ENCODE peak calls at places on chromosomes 13 and 19, in four cellular contexts. U, Y, K and B are unnamed samples.
A peak's percentile ranks its signal among the peaks of the same experiment; 100 is the strongest.

GRCh38 chr13:41552031-41552430 is 94.7 kb downstream of the RGCC start:
- DNase-seq in U (no peak), Y (no peak), K (no peak), B (no peak)

GRCh38 chr13:32426981-32427851 is 714 bp downstream of the N4BP2L1 start:
- DNase-seq in Y (no peak), K (no peak), U (no peak), B (peak; percentile 77)

GRCh38 chr13:50645092-50645491 is 198.4 kb downstream of the DLEU7 start:
- DNase-seq in U (no peak), K (no peak), Y (no peak), B (no peak)

GRCh38 chr19:5395996-5396939 is 55.7 kb upstream of the PTPRS start:
- DNase-seq in Y (no peak), U (no peak), K (no peak), B (no peak)

GRCh38 chr13:37011002-37011401 is 10.4 kb downstream of the EXOSC8 start:
- DNase-seq in K (no peak), U (no peak), Y (no peak), B (no peak)

GRCh38 chr13:21069561-21070004 is 8.2 kb upstream of the LATS2 start:
- DNase-seq in K (peak; percentile 63), Y (no peak), U (no peak), B (no peak)

GRCh38 chr13:110826861-110827672 is 87.8 kb downstream of the ANKRD10 start:
- DNase-seq in U (no peak), Y (no peak), K (no peak), B (no peak)

GRCh38 chr19:17281391-17282304 is at the start of gene ANKLE1:
- DNase-seq in U (peak; percentile 64), K (no peak), Y (peak; percentile 32), B (peak; percentile 68)

GRCh38 chr19:325937-326565 is 18.5 kb downstream of the MIER2 start:
- DNase-seq in K (no peak), U (no peak), Y (no peak), B (no peak)

GRCh38 chr19:6126335-6126974 is 9.0 kb upstream of the ACSBG2 start:
- DNase-seq in K (peak; percentile 67), Y (peak; percentile 71), U (peak; percentile 70), B (no peak)

GRCh38 chr19:46717716-46718143 is 816 bp upstream of the PRKD2 start:
- DNase-seq in K (no peak), Y (no peak), U (no peak), B (no peak)

GRCh38 chr13:110283661-110284516 is 23.1 kb downstream of the COL4A1 start:
- DNase-seq in Y (no peak), U (no peak), K (no peak), B (no peak)

GRCh38 chr19:49642488-49643035 is 553 bp downstream of the SCAF1 start:
- DNase-seq in U (no peak), Y (no peak), K (no peak), B (no peak)

GRCh38 chr19:58357798-58358145 is 4.5 kb upstream of the A1BG start:
- DNase-seq in K (no peak), Y (no peak), U (no peak), B (no peak)

GRCh38 chr19:58355891-58356235 is 2.6 kb upstream of the A1BG start:
- DNase-seq in K (no peak), U (no peak), Y (no peak), B (no peak)

GRCh38 chr19:58355215-58355796 is 2.0 kb upstream of the A1BG start:
- DNase-seq in U (no peak), K (no peak), Y (no peak), B (no peak)

GRCh38 chr19:58356971-58357797 is 3.9 kb upstream of the A1BG start:
- DNase-seq in K (no peak), U (no peak), Y (no peak), B (no peak)

GRCh38 chr19:58356236-58356970 is 3.1 kb upstream of the A1BG start:
- DNase-seq in K (no peak), U (no peak), Y (no peak), B (peak; percentile 27)
- TF ChIP-seq TCF7 in K (no peak), U (no peak), Y (no peak), B (no peak)

GRCh38 chr13:79525051-79525450 is 44.1 kb downstream of the NDFIP2 start:
- DNase-seq in K (no peak), U (no peak), Y (no peak), B (no peak)

GRCh38 chr13:79528356-79528755 is 47.4 kb downstream of the NDFIP2 start:
- DNase-seq in K (no peak), Y (no peak), U (no peak), B (no peak)

GRCh38 chr13:79527698-79528097 is 46.7 kb downstream of the NDFIP2 start:
- DNase-seq in U (no peak), K (no peak), Y (no peak), B (no peak)

GRCh38 chr13:79522583-79522982 is 41.6 kb downstream of the NDFIP2 start:
- DNase-seq in K (no peak), Y (peak; percentile 69), U (no peak), B (no peak)

GRCh38 chr13:79525458-79525857 is 44.5 kb downstream of the NDFIP2 start:
- DNase-seq in U (no peak), Y (no peak), K (peak; percentile 6), B (no peak)
- TF ChIP-seq TCF7 in U (no peak), Y (no peak), K (no peak), B (no peak)

GRCh38 chr13:63625869-63626268 is 2210.2 kb upstream of the PCDH20 start:
- DNase-seq in Y (no peak), K (no peak), U (no peak), B (no peak)
- TF ChIP-seq TCF7 in Y (no peak), K (no peak), U (no peak), B (no peak)

GRCh38 chr13:98141938-98142426 is 912 bp upstream of the FARP1 start:
- DNase-seq in K (no peak), U (no peak), Y (no peak), B (peak; percentile 39)
- TF ChIP-seq TCF7 in K (no peak), U (no peak), Y (no peak), B (no peak)

DNA sequence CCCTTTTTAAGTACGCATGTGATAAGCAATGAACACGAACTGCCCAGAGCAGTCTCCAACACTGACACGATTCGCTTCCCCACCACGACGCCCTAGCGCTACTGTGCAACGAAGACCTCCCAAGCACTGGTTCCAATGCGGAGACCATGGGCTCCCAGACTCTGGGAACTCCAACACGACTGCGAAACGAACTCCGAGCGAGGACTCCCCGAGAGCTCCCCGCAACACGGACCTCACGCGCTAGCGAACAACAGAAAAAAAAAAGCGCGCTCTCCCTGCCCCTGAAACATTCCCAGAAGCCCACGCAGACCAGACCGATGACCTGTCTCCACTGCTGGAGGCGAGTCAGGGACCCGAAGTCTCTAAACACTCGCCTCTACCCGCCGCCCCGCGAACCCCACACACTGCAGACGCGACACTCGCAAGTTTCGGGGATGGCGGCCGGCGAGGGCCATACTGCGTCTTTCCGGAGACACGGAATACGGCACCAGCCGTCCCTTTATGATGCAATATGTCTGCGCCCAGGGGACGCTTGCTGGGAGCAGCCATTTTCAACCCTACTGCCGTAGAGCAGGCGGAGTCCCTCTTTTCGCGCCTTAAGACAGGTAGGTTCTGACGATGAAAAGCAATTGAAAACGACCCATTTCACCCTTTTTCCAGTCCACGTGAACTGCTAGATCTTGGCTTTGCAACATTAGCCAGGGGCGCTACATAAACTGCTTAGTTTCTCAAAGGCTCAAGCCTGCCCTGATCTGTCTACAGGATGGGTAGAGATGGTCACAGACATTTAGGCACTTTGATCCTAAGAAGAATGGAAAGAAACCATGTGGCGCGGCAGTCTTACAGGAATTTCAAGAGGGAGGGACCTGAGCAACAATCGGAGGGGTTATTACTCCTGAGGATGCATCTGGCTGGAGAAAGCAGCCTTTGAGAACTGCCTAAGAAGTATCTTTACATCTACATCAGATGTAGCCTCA is at the start of gene ZNF577:
- DNase-seq in U (no peak), K (no peak), Y (no peak), B (peak; percentile 79)
- TF ChIP-seq TCF7 in U (no peak), K (no peak), Y (no peak), B (no peak)

DNA sequence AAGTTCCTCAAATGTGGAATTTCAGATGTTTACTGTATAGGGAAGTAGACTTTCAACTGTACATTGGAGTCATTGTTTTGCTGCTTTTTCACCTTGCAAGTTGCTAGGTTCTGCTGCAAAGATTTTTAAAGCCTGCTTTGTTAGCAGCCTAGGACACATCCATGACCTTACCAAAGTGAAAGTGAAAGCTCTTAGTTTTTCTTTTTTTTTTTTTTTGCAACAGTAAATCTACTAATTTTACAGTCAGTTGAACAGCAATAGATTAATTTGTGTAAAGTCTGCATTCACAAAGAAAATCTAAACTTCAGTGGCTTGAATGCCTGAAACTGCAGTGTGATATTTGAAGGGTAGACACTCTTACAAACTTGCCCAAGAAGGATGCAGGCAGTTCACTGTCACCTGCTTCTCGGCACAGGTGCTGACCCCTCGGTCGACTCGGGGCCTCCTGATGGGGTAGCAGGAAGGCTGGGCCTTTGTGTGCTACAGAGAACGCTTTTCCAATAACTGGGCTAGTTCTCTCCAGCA is 5.0 kb upstream of the MTIF3 start:
- DNase-seq in U (no peak), K (no peak), Y (no peak), B (peak; percentile 30)
- TF ChIP-seq TCF7 in U (no peak), K (no peak), Y (no peak), B (no peak)

GRCh38 chr19:43765109-43765876 is 10.5 kb upstream of the SMG9 start:
- DNase-seq in U (peak; percentile 47), K (peak; percentile 30), Y (peak; percentile 95), B (no peak)
- TF ChIP-seq TCF7 in U (no peak), K (no peak), Y (peak; percentile 80), B (no peak)

GRCh38 chr19:35168261-35168660 is 13.7 kb downstream of the FXYD5 start:
- DNase-seq in K (no peak), Y (no peak), U (no peak), B (no peak)
- TF ChIP-seq TCF7 in K (no peak), Y (no peak), U (no peak), B (no peak)

GRCh38 chr13:73656863-73657262 is 477.3 kb downstream of the KLF12 start:
- DNase-seq in K (no peak), U (no peak), Y (no peak), B (no peak)
- TF ChIP-seq TCF7 in K (no peak), U (no peak), Y (no peak), B (no peak)

DNA sequence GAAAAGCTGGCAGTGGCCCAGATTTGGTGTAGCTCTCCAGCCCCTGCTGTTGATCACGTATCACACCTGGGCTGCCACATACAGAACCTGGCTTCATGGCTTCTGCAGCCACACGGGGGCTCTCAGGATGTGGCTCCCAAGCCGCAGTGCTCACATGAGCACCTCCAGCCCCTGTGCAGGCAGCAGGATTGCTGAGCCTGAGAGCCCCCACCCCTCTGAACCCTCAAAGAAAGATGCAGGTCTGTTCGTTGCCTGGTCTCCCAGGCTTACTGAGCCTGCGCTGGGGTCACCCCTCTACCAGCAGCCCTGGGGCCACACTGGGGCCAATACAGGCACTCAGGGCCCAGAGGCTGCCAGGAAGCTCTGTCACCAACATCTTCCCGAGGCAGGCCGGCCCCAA is 2.7 kb downstream of the PLEKHF1 start:
- DNase-seq in Y (no peak), U (no peak), K (no peak), B (no peak)
- TF ChIP-seq TCF7 in Y (no peak), U (no peak), K (no peak), B (no peak)